ENCODE peak calls at places on chromosomes 2 and 18, in six cellular contexts. One of them, this sample, is unnamed.

GRCh38 chr18:14940738-14941137 is 192.8 kb downstream of the ANKRD30B start:
- DNase-seq in CD8-positive, alpha-beta memory T cell: no peak
- DNase-seq in globus pallidus: no peak
- DNase-seq in activated T-helper 1 cell treated with anti-CD3 and anti-CD28 coated beads, Interleukin-2, amount 50 U/mL, for 16 hours: no peak
- DNase-seq in epithelial cell of prostate: no peak
- DNase-seq in NCI-H1417: no peak
- DNase-seq in this sample: no peak

GRCh38 chr2:56009758-56010534 is 86.4 kb upstream of the EFEMP1 start:
- DNase-seq in globus pallidus: peak; percentile 75
- DNase-seq in NCI-H1417: peak; percentile 26
- DNase-seq in CD8-positive, alpha-beta memory T cell: no peak
- DNase-seq in activated T-helper 1 cell treated with anti-CD3 and anti-CD28 coated beads, Interleukin-2, amount 50 U/mL, for 16 hours: no peak
- DNase-seq in epithelial cell of prostate: no peak
- DNase-seq in this sample: no peak

GRCh38 chr2:29143657-29144056 is 28.4 kb downstream of the CLIP4 start:
- DNase-seq in NCI-H1417: no peak
- DNase-seq in globus pallidus: no peak
- DNase-seq in CD8-positive, alpha-beta memory T cell: no peak
- DNase-seq in epithelial cell of prostate: no peak
- DNase-seq in activated T-helper 1 cell treated with anti-CD3 and anti-CD28 coated beads, Interleukin-2, amount 50 U/mL, for 16 hours: no peak
- DNase-seq in this sample: no peak

GRCh38 chr2:109200616-109201464 is 71.8 kb downstream of the SH3RF3 start:
- DNase-seq in CD8-positive, alpha-beta memory T cell: no peak
- DNase-seq in activated T-helper 1 cell treated with anti-CD3 and anti-CD28 coated beads, Interleukin-2, amount 50 U/mL, for 16 hours: no peak
- DNase-seq in NCI-H1417: no peak
- DNase-seq in globus pallidus: no peak
- DNase-seq in epithelial cell of prostate: no peak
- DNase-seq in this sample: no peak

GRCh38 chr2:12169721-12170120 is 423.3 kb downstream of the LPIN1 start:
- DNase-seq in NCI-H1417: no peak
- DNase-seq in activated T-helper 1 cell treated with anti-CD3 and anti-CD28 coated beads, Interleukin-2, amount 50 U/mL, for 16 hours: no peak
- DNase-seq in CD8-positive, alpha-beta memory T cell: no peak
- DNase-seq in epithelial cell of prostate: no peak
- DNase-seq in globus pallidus: peak; percentile 24
- DNase-seq in this sample: no peak

GRCh38 chr2:15782009-15782751 is 158.2 kb upstream of the MYCN start:
- DNase-seq in globus pallidus: no peak
- DNase-seq in CD8-positive, alpha-beta memory T cell: no peak
- DNase-seq in activated T-helper 1 cell treated with anti-CD3 and anti-CD28 coated beads, Interleukin-2, amount 50 U/mL, for 16 hours: no peak
- DNase-seq in epithelial cell of prostate: no peak
- DNase-seq in NCI-H1417: no peak
- DNase-seq in this sample: no peak

GRCh38 chr2:119476301-119477117 is 44.9 kb downstream of the TMEM37 start:
- DNase-seq in globus pallidus: peak; percentile 18
- DNase-seq in activated T-helper 1 cell treated with anti-CD3 and anti-CD28 coated beads, Interleukin-2, amount 50 U/mL, for 16 hours: no peak
- DNase-seq in NCI-H1417: peak; percentile 58
- DNase-seq in epithelial cell of prostate: no peak
- DNase-seq in CD8-positive, alpha-beta memory T cell: peak; percentile 4
- DNase-seq in this sample: no peak

GRCh38 chr2:240933048-240933965 is 27.2 kb downstream of the CROCC2 start:
- DNase-seq in globus pallidus: no peak
- DNase-seq in activated T-helper 1 cell treated with anti-CD3 and anti-CD28 coated beads, Interleukin-2, amount 50 U/mL, for 16 hours: peak; percentile 3
- DNase-seq in NCI-H1417: no peak
- DNase-seq in epithelial cell of prostate: no peak
- DNase-seq in CD8-positive, alpha-beta memory T cell: no peak
- DNase-seq in this sample: no peak

GRCh38 chr2:68362749-68363148 is 2.3 kb upstream of the PLEK start:
- DNase-seq in CD8-positive, alpha-beta memory T cell: no peak
- DNase-seq in globus pallidus: no peak
- DNase-seq in activated T-helper 1 cell treated with anti-CD3 and anti-CD28 coated beads, Interleukin-2, amount 50 U/mL, for 16 hours: no peak
- DNase-seq in epithelial cell of prostate: no peak
- DNase-seq in NCI-H1417: no peak
- DNase-seq in this sample: no peak

GRCh38 chr2:223262946-223263345 is 211.0 kb downstream of the KCNE4 start:
- DNase-seq in epithelial cell of prostate: peak; percentile 82
- DNase-seq in globus pallidus: no peak
- DNase-seq in CD8-positive, alpha-beta memory T cell: no peak
- DNase-seq in activated T-helper 1 cell treated with anti-CD3 and anti-CD28 coated beads, Interleukin-2, amount 50 U/mL, for 16 hours: no peak
- DNase-seq in NCI-H1417: no peak
- DNase-seq in this sample: no peak

GRCh38 chr2:155281907-155282306 is 583.4 kb downstream of the KCNJ3 start:
- DNase-seq in globus pallidus: no peak
- DNase-seq in NCI-H1417: no peak
- DNase-seq in CD8-positive, alpha-beta memory T cell: no peak
- DNase-seq in epithelial cell of prostate: no peak
- DNase-seq in activated T-helper 1 cell treated with anti-CD3 and anti-CD28 coated beads, Interleukin-2, amount 50 U/mL, for 16 hours: no peak
- DNase-seq in this sample: no peak

GRCh38 chr18:35730738-35731370 is 149.3 kb downstream of the GALNT1 start:
- DNase-seq in activated T-helper 1 cell treated with anti-CD3 and anti-CD28 coated beads, Interleukin-2, amount 50 U/mL, for 16 hours: no peak
- DNase-seq in epithelial cell of prostate: no peak
- DNase-seq in CD8-positive, alpha-beta memory T cell: no peak
- DNase-seq in NCI-H1417: no peak
- DNase-seq in globus pallidus: no peak
- DNase-seq in this sample: no peak

GRCh38 chr2:233209117-233209977 is 42.1 kb upstream of the ATG16L1 start:
- DNase-seq in globus pallidus: no peak
- DNase-seq in CD8-positive, alpha-beta memory T cell: no peak
- DNase-seq in epithelial cell of prostate: no peak
- DNase-seq in NCI-H1417: peak; percentile 53
- DNase-seq in activated T-helper 1 cell treated with anti-CD3 and anti-CD28 coated beads, Interleukin-2, amount 50 U/mL, for 16 hours: no peak
- DNase-seq in this sample: no peak

GRCh38 chr18:68177807-68178702 is 536.9 kb downstream of the TMX3 start:
- DNase-seq in globus pallidus: no peak
- DNase-seq in activated T-helper 1 cell treated with anti-CD3 and anti-CD28 coated beads, Interleukin-2, amount 50 U/mL, for 16 hours: no peak
- DNase-seq in NCI-H1417: no peak
- DNase-seq in CD8-positive, alpha-beta memory T cell: no peak
- DNase-seq in epithelial cell of prostate: peak; percentile 54
- DNase-seq in this sample: peak; percentile 6

GRCh38 chr18:50158866-50159653 is 35.9 kb downstream of the MYO5B start:
- DNase-seq in activated T-helper 1 cell treated with anti-CD3 and anti-CD28 coated beads, Interleukin-2, amount 50 U/mL, for 16 hours: no peak
- DNase-seq in globus pallidus: no peak
- DNase-seq in epithelial cell of prostate: peak; percentile 56
- DNase-seq in CD8-positive, alpha-beta memory T cell: no peak
- DNase-seq in NCI-H1417: peak; percentile 91
- DNase-seq in this sample: no peak

GRCh38 chr2:219551412-219551811 is 7.6 kb downstream of the TMEM198 start:
- DNase-seq in CD8-positive, alpha-beta memory T cell: no peak
- DNase-seq in globus pallidus: no peak
- DNase-seq in activated T-helper 1 cell treated with anti-CD3 and anti-CD28 coated beads, Interleukin-2, amount 50 U/mL, for 16 hours: no peak
- DNase-seq in epithelial cell of prostate: no peak
- DNase-seq in NCI-H1417: no peak
- DNase-seq in this sample: no peak

GRCh38 chr2:118992740-118993391 is 50.9 kb downstream of the MARCO start:
- DNase-seq in NCI-H1417: no peak
- DNase-seq in globus pallidus: no peak
- DNase-seq in epithelial cell of prostate: no peak
- DNase-seq in activated T-helper 1 cell treated with anti-CD3 and anti-CD28 coated beads, Interleukin-2, amount 50 U/mL, for 16 hours: peak; percentile 9
- DNase-seq in CD8-positive, alpha-beta memory T cell: no peak
- DNase-seq in this sample: no peak

GRCh38 chr2:204695506-204695905 is 150.2 kb downstream of the PARD3B start:
- DNase-seq in CD8-positive, alpha-beta memory T cell: no peak
- DNase-seq in activated T-helper 1 cell treated with anti-CD3 and anti-CD28 coated beads, Interleukin-2, amount 50 U/mL, for 16 hours: no peak
- DNase-seq in NCI-H1417: no peak
- DNase-seq in epithelial cell of prostate: no peak
- DNase-seq in globus pallidus: no peak
- DNase-seq in this sample: no peak

This sample was measured in cerebellar nuclear complex.